ENCODE peak calls at places on chromosomes 1 and 21, in four cellular contexts. E is left ventricle myocardium superior, C is frontal cortex, I is omental fat pad. T is an unnamed sample.

GRCh38 chr21:18772404-18772803 is 368.8 kb upstream of the TMPRSS15 start:
- DNase-seq in C (no peak), E (no peak), I (no peak), T (no peak)

GRCh38 chr1:115314765-115315164 is 23.3 kb downstream of the NGF start:
- DNase-seq in E (no peak), I (no peak), C (no peak), T (no peak)

GRCh38 chr1:228986093-228986904 is 251.0 kb downstream of the RHOU start:
- DNase-seq in E (peak; percentile 73), C (peak; percentile 53), I (no peak), T (no peak)

GRCh38 chr1:221911714-221912113 is 169.8 kb upstream of the DUSP10 start:
- DNase-seq in C (no peak), E (no peak), I (no peak), T (no peak)

GRCh38 chr1:9111957-9112356 is 16.9 kb downstream of the GPR157 start:
- DNase-seq in C (no peak), I (no peak), E (no peak), T (peak; percentile 31)

GRCh38 chr21:15742694-15743093 is 12.9 kb downstream of the USP25 start:
- DNase-seq in E (no peak), I (no peak), C (no peak), T (no peak)

GRCh38 chr21:45511007-45511406 is 31.2 kb downstream of the SLC19A1 start:
- DNase-seq in E (peak; percentile 11), I (no peak), C (no peak), T (no peak)

GRCh38 chr1:154454391-154455120 is 47.5 kb upstream of the TDRD10 start:
- DNase-seq in E (no peak), I (no peak), C (no peak), T (no peak)

GRCh38 chr1:193656841-193657240 is 470.4 kb upstream of the B3GALT2 start:
- DNase-seq in I (no peak), E (no peak), C (no peak), T (no peak)

GRCh38 chr1:151311589-151312331 is 15.5 kb downstream of the PI4KB start:
- DNase-seq in E (peak; percentile 61), I (peak; percentile 80), C (peak; percentile 64), T (peak; percentile 76)

GRCh38 chr1:230581446-230582079 is 60.7 kb upstream of the COG2 start:
- DNase-seq in E (no peak), C (no peak), I (no peak), T (no peak)

GRCh38 chr1:4662723-4663122 is 8.3 kb downstream of the AJAP1 start:
- DNase-seq in E (no peak), I (no peak), C (no peak), T (no peak)

GRCh38 chr1:245901037-245901436 is 606.0 kb downstream of the SMYD3 start:
- DNase-seq in C (no peak), I (no peak), E (no peak), T (no peak)

GRCh38 chr1:1779691-1780597 is 1.7 kb upstream of the NADK start:
- DNase-seq in C (no peak), I (no peak), E (peak; percentile 62), T (no peak)

GRCh38 chr1:15454256-15454655 is 2.3 kb upstream of the CELA2A start:
- DNase-seq in E (no peak), C (no peak), I (no peak), T (no peak)

GRCh38 chr1:201014816-201015200 is 8.7 kb downstream of the KIF21B start:
- DNase-seq in I (no peak), C (no peak), E (no peak), T (no peak)

GRCh38 chr1:77866296-77866695 is 22.1 kb upstream of the NEXN start:
- DNase-seq in I (no peak), E (no peak), C (no peak), T (no peak)

GRCh38 chr21:43728467-43729390 is 9.8 kb downstream of the PDXK start:
- DNase-seq in E (peak; percentile 97), I (peak; percentile 88), C (peak; percentile 91), T (peak; percentile 90)

GRCh38 chr1:82323144-82323543 is 522.4 kb downstream of the ADGRL2 start:
- DNase-seq in C (no peak), E (no peak), I (no peak), T (no peak)

GRCh38 chr1:156129687-156130577 is 15.4 kb downstream of the LMNA start:
- DNase-seq in I (peak; percentile 93), C (peak; percentile 72), E (peak; percentile 87), T (peak; percentile 92)

GRCh38 chr1:229243638-229244037 is 27.3 kb upstream of the RAB4A start:
- DNase-seq in E (no peak), C (no peak), I (no peak), T (no peak)

GRCh38 chr1:24910751-24911650 is 19.1 kb downstream of the RUNX3 start:
- DNase-seq in E (no peak), C (no peak), I (no peak), T (no peak)

GRCh38 chr1:158607296-158607695 is 2.2 kb downstream of the OR10Z1 start:
- DNase-seq in I (no peak), E (no peak), C (no peak), T (no peak)

GRCh38 chr1:54199151-54199764 is 572 bp downstream of the CYB5RL start:
- DNase-seq in E (no peak), C (no peak), I (no peak), T (no peak)

GRCh38 chr1:226603030-226603960 is 54.7 kb downstream of the STUM start:
- DNase-seq in I (no peak), C (peak; percentile 52), E (peak; percentile 75), T (peak; percentile 57)

GRCh38 chr1:228463009-228463558 is 24.1 kb upstream of the RNF187 start:
- DNase-seq in E (no peak), I (no peak), C (no peak), T (no peak)

GRCh38 chr1:218898921-218899320 is 274.8 kb upstream of the LYPLAL1 start:
- DNase-seq in I (no peak), C (no peak), E (no peak), T (no peak)

GRCh38 chr1:152535774-152536173 is 21.5 kb downstream of the CRCT1 start:
- DNase-seq in C (no peak), I (no peak), E (no peak), T (no peak)

GRCh38 chr21:43866233-43866632 is 1.2 kb downstream of the AGPAT3 start:
- DNase-seq in I (no peak), C (peak; percentile 61), E (peak; percentile 72), T (peak; percentile 48)

GRCh38 chr1:53902235-53902920 is 8.4 kb downstream of the DIO1 start:
- DNase-seq in I (no peak), E (no peak), C (no peak), T (no peak)

GRCh38 chr1:193767891-193768290 is 581.5 kb upstream of the B3GALT2 start:
- DNase-seq in C (no peak), I (no peak), E (no peak), T (no peak)

GRCh38 chr1:39819091-39819812 is 30.6 kb upstream of the BMP8B start:
- DNase-seq in I (no peak), E (no peak), C (no peak), T (no peak)

GRCh38 chr1:219039018-219039740 is 134.5 kb upstream of the LYPLAL1 start:
- DNase-seq in I (no peak), E (no peak), C (no peak), T (no peak)

GRCh38 chr1:182575540-182576149 is 13.4 kb downstream of the RNASEL start:
- DNase-seq in I (no peak), C (no peak), E (no peak), T (no peak)

GRCh38 chr1:154574715-154575114 is 7.1 kb downstream of the CHRNB2 start:
- DNase-seq in C (peak; percentile 56), E (no peak), I (no peak), T (no peak)

GRCh38 chr1:24275510-24275909 is 43.6 kb upstream of the GRHL3 start:
- DNase-seq in I (no peak), E (no peak), C (no peak), T (no peak)

T was measured in breast epithelium.